ENCODE peak calls at places on chromosomes 5 and 9, in six cellular contexts. I, E, Y, J, N and H are unnamed samples.

GRCh38 chr9:92807757-92808725 is 43.4 kb upstream of the BICD2 start:
- DNase-seq in N (no peak), J (peak; percentile 46), I (no peak), E (no peak), Y (no peak), H (no peak)

GRCh38 chr5:177434437-177434836 is 8.0 kb downstream of the GRK6 start:
- DNase-seq in Y (no peak), E (no peak), N (no peak), J (no peak), I (no peak), H (no peak)

GRCh38 chr5:67805666-67806348 is 409.7 kb upstream of the PIK3R1 start:
- DNase-seq in I (no peak), E (no peak), Y (no peak), J (peak; percentile 18), N (no peak), H (no peak)

GRCh38 chr5:115770466-115770865 is 46.0 kb downstream of the CDO1 start:
- DNase-seq in I (peak; percentile 6), Y (peak; percentile 18), N (no peak), E (no peak), J (peak; percentile 72), H (peak; percentile 31)

GRCh38 chr9:107175039-107175438 is 108.0 kb upstream of the RAD23B start:
- DNase-seq in N (no peak), I (no peak), Y (no peak), E (no peak), J (no peak), H (no peak)

GRCh38 chr5:6525910-6526309 is 77.3 kb downstream of the UBE2QL1 start:
- DNase-seq in I (peak; percentile 17), J (peak; percentile 47), Y (peak; percentile 63), N (no peak), E (peak; percentile 34), H (peak; percentile 21)

GRCh38 chr9:136516191-136516654 is 29.6 kb downstream of the NOTCH1 start:
- DNase-seq in E (no peak), Y (no peak), N (no peak), J (no peak), I (no peak), H (no peak)

GRCh38 chr9:128587453-128587852 is 35.1 kb downstream of the SPTAN1 start:
- DNase-seq in E (no peak), J (no peak), N (no peak), I (no peak), Y (no peak), H (no peak)

GRCh38 chr5:72654231-72654630 is 147.0 kb upstream of the ZNF366 start:
- DNase-seq in I (no peak), Y (no peak), N (no peak), J (no peak), E (no peak), H (no peak)

GRCh38 chr5:132050136-132050535 is 10.3 kb upstream of the IL3 start:
- DNase-seq in J (no peak), I (no peak), Y (no peak), N (no peak), E (no peak), H (no peak)